ENCODE peak calls at places on chromosomes 11 and 22, in five cellular contexts. One of them, this sample, is unnamed. For H3K4me1, the result is how much of the 10 kb centered on the place peaks cover.

GRCh38 chr11:59859695-59860094 is 6.6 kb downstream of the TCN1 start:
- DNase-seq in H9: no peak
- DNase-seq in cardiac muscle cell: no peak
- DNase-seq in neural progenitor cell: no peak
- DNase-seq in Peyer's patch: no peak
- DNase-seq in this sample: no peak

GRCh38 chr11:66363805-66364535 is 7.6 kb downstream of the SLC29A2 start:
- DNase-seq in neural progenitor cell: peak
- DNase-seq in H9: peak
- DNase-seq in Peyer's patch: peak
- DNase-seq in cardiac muscle cell: no peak
- DNase-seq in this sample: peak

GRCh38 chr11:44223261-44223660 is 86.7 kb downstream of the ALX4 start:
- DNase-seq in cardiac muscle cell: no peak
- DNase-seq in neural progenitor cell: no peak
- DNase-seq in H9: no peak
- DNase-seq in Peyer's patch: no peak
- DNase-seq in this sample: no peak

GRCh38 chr11:29159552-29160465 is 857.0 kb downstream of the KCNA4 start:
- DNase-seq in cardiac muscle cell: peak
- DNase-seq in neural progenitor cell: peak
- DNase-seq in H9: peak
- DNase-seq in Peyer's patch: no peak
- DNase-seq in this sample: peak

GRCh38 chr11:14544611-14545010 is 24.4 kb upstream of the PSMA1 start:
- DNase-seq in Peyer's patch: no peak
- DNase-seq in cardiac muscle cell: no peak
- DNase-seq in H9: no peak
- DNase-seq in neural progenitor cell: no peak
- DNase-seq in this sample: no peak

GRCh38 chr11:118078972-118079411 is 2.1 kb downstream of the TMPRSS4 start:
- DNase-seq in Peyer's patch: peak
- DNase-seq in neural progenitor cell: no peak
- DNase-seq in H9: no peak
- DNase-seq in cardiac muscle cell: no peak
- DNase-seq in this sample: no peak

GRCh38 chr11:112852141-112852853 is 108.9 kb upstream of the NCAM1 start:
- DNase-seq in Peyer's patch: no peak
- DNase-seq in H9: no peak
- DNase-seq in neural progenitor cell: no peak
- DNase-seq in cardiac muscle cell: peak
- DNase-seq in this sample: no peak

GRCh38 chr22:50518628-50519027 is 6.8 kb downstream of the SCO2 start:
- DNase-seq in neural progenitor cell: no peak
- DNase-seq in H9: no peak
- DNase-seq in cardiac muscle cell: no peak
- DNase-seq in Peyer's patch: no peak
- DNase-seq in this sample: no peak

GRCh38 chr11:2781413-2782274 is 81.8 kb upstream of the KCNQ1OT1 start:
- DNase-seq in Peyer's patch: peak
- DNase-seq in neural progenitor cell: no peak
- DNase-seq in H9: no peak
- DNase-seq in cardiac muscle cell: no peak
- DNase-seq in this sample: no peak

GRCh38 chr11:113474362-113475159 is 637 bp downstream of the DRD2 start:
- DNase-seq in neural progenitor cell: peak
- DNase-seq in H9: peak
- DNase-seq in cardiac muscle cell: peak
- DNase-seq in Peyer's patch: peak
- DNase-seq in this sample: peak

GRCh38 chr11:108524422-108524821 is 26.2 kb upstream of the POGLUT3 start:
- DNase-seq in H9: no peak
- DNase-seq in Peyer's patch: no peak
- DNase-seq in neural progenitor cell: no peak
- DNase-seq in cardiac muscle cell: no peak
- DNase-seq in this sample: no peak

GRCh38 chr11:93236741-93237675 is 39.2 kb upstream of the SLC36A4 start:
- DNase-seq in neural progenitor cell: peak
- DNase-seq in Peyer's patch: no peak
- DNase-seq in H9: peak
- DNase-seq in cardiac muscle cell: peak
- DNase-seq in this sample: peak

GRCh38 chr11:114296190-114296978 is at the start of gene NNMT:
- DNase-seq in cardiac muscle cell: no peak
- DNase-seq in Peyer's patch: no peak
- DNase-seq in H9: no peak
- DNase-seq in neural progenitor cell: no peak
- DNase-seq in this sample: no peak

GRCh38 chr11:89201138-89201537 is 23.5 kb downstream of the TYR start:
- DNase-seq in H9: no peak
- DNase-seq in Peyer's patch: no peak
- DNase-seq in cardiac muscle cell: no peak
- DNase-seq in neural progenitor cell: no peak
- DNase-seq in this sample: no peak

GRCh38 chr11:89203814-89204213 is 26.1 kb downstream of the TYR start:
- DNase-seq in H9: no peak
- DNase-seq in neural progenitor cell: peak
- DNase-seq in cardiac muscle cell: no peak
- DNase-seq in Peyer's patch: no peak
- DNase-seq in this sample: no peak

GRCh38 chr11:89205378-89205777 is 27.7 kb downstream of the TYR start:
- DNase-seq in H9: no peak
- DNase-seq in cardiac muscle cell: no peak
- DNase-seq in Peyer's patch: no peak
- DNase-seq in neural progenitor cell: no peak
- DNase-seq in this sample: no peak
- TF ChIP-seq CTCF in H9: no peak
- TF ChIP-seq CTCF in cardiac muscle cell: no peak
- TF ChIP-seq CTCF in Peyer's patch: no peak
- TF ChIP-seq CTCF in neural progenitor cell: peak
- TF ChIP-seq CTCF in this sample: no peak

DNA sequence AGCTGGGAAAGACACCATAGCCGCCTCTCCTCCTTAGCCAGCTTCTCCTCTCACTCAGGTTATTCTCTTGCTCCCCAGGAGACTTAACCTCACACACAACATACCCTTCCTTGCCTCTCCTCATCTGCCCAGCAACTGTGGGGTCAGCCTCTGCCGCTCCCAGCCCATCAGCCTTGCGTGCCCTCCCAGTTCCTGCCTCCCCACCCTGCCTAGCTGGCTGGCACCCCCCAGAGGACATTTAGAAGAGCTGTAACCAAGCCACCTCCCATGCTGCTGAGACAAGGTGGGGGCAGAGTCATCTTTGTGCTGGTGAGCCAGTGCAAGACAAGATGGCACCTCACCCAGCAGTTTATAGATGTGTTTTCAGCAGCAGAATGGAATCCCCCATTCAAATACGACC is 38.2 kb downstream of the TOM1 start:
- DNase-seq in cardiac muscle cell: no peak
- DNase-seq in Peyer's patch: no peak
- DNase-seq in neural progenitor cell: no peak
- DNase-seq in H9: peak
- DNase-seq in this sample: no peak
- H3K4me1 ChIP-seq in cardiac muscle cell: under half
- H3K4me1 ChIP-seq in Peyer's patch: under half
- H3K4me1 ChIP-seq in neural progenitor cell: under half
- H3K4me1 ChIP-seq in H9: under half
- H3K4me1 ChIP-seq in this sample: under half

GRCh38 chr11:20013346-20014066 is 146.8 kb downstream of the DBX1 start:
- DNase-seq in neural progenitor cell: no peak
- DNase-seq in cardiac muscle cell: peak
- DNase-seq in H9: no peak
- DNase-seq in Peyer's patch: no peak
- DNase-seq in this sample: no peak
- TF ChIP-seq CTCF in neural progenitor cell: no peak
- TF ChIP-seq CTCF in cardiac muscle cell: no peak
- TF ChIP-seq CTCF in H9: no peak
- TF ChIP-seq CTCF in Peyer's patch: no peak
- TF ChIP-seq CTCF in this sample: no peak

GRCh38 chr22:40597541-40598453 is 38.7 kb downstream of the MRTFA start:
- DNase-seq in cardiac muscle cell: no peak
- DNase-seq in H9: no peak
- DNase-seq in Peyer's patch: no peak
- DNase-seq in neural progenitor cell: no peak
- DNase-seq in this sample: no peak

GRCh38 chr22:40593460-40594273 is 42.9 kb downstream of the MRTFA start:
- DNase-seq in cardiac muscle cell: peak
- DNase-seq in Peyer's patch: no peak
- DNase-seq in H9: no peak
- DNase-seq in neural progenitor cell: no peak
- DNase-seq in this sample: no peak

GRCh38 chr22:40594924-40595323 is 41.6 kb downstream of the MRTFA start:
- DNase-seq in H9: no peak
- DNase-seq in cardiac muscle cell: no peak
- DNase-seq in neural progenitor cell: no peak
- DNase-seq in Peyer's patch: no peak
- DNase-seq in this sample: no peak

GRCh38 chr22:40594346-40594745 is 42.2 kb downstream of the MRTFA start:
- DNase-seq in cardiac muscle cell: no peak
- DNase-seq in Peyer's patch: no peak
- DNase-seq in H9: no peak
- DNase-seq in neural progenitor cell: no peak
- DNase-seq in this sample: no peak

DNA sequence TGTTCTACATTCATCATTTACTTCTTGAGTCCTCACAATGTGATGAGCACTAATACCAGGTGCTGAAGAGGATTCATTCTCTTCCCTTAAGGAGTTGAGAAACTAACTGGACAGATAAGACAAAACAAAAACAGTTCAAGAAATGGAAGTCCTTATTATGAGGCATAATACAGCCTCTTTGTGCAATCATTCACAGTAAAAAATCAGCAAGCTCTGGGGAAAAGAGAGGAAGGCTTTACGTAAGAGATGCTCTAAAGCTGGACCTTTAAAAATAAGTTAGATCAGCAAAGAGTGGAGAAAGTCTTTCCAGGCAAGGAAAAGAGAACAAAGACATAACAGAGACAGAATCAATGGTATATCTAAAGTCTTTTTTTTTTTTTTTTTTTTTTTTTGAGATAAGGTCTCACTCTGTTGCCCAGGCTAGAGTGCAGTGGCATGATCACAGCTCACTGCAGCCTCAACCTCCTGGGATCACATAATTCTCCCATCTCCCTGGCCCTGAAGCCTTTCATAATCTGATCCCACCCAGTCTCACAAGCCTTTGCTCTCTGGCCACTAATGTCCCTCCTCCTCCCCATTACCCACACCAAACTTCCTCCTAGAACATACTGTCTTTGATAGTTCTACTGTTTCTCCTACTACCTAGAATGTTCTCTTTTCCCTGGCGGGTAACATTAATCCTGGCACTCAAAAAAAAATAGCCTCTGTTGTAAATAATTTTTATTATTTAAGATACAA is 40.9 kb downstream of the MRTFA start:
- DNase-seq in H9: no peak
- DNase-seq in cardiac muscle cell: no peak
- DNase-seq in neural progenitor cell: no peak
- DNase-seq in Peyer's patch: no peak
- DNase-seq in this sample: no peak
- H3K4me1 ChIP-seq in H9: under half
- H3K4me1 ChIP-seq in cardiac muscle cell: half or more
- H3K4me1 ChIP-seq in neural progenitor cell: under half
- H3K4me1 ChIP-seq in Peyer's patch: under half
- H3K4me1 ChIP-seq in this sample: under half

GRCh38 chr11:119377112-119377901 is 4.2 kb downstream of the USP2 start:
- DNase-seq in Peyer's patch: no peak
- DNase-seq in cardiac muscle cell: no peak
- DNase-seq in H9: no peak
- DNase-seq in neural progenitor cell: no peak
- DNase-seq in this sample: no peak
- TF ChIP-seq CTCF in Peyer's patch: no peak
- TF ChIP-seq CTCF in cardiac muscle cell: no peak
- TF ChIP-seq CTCF in H9: no peak
- TF ChIP-seq CTCF in neural progenitor cell: no peak
- TF ChIP-seq CTCF in this sample: no peak

GRCh38 chr22:20486229-20486628 is 9.4 kb downstream of the KLHL22 start:
- DNase-seq in cardiac muscle cell: no peak
- DNase-seq in neural progenitor cell: no peak
- DNase-seq in Peyer's patch: no peak
- DNase-seq in H9: no peak
- DNase-seq in this sample: no peak
- H3K4me1 ChIP-seq in cardiac muscle cell: under half
- H3K4me1 ChIP-seq in neural progenitor cell: under half
- H3K4me1 ChIP-seq in Peyer's patch: under half
- H3K4me1 ChIP-seq in H9: under half
- H3K4me1 ChIP-seq in this sample: under half

This sample was measured in BE2C.